ENCODE peak calls at places on chromosome 2, in seven cellular contexts. F, Q, B, S, X, U and H are unnamed samples.

GRCh38 chr2:106272202-106272807 is 78.2 kb upstream of the UXS1 start:
- DNase-seq in B (no peak), S (no peak), U (no peak), F (no peak), Q (no peak), X (no peak), H (no peak)

GRCh38 chr2:70425682-70426301 is 123.9 kb upstream of the FAM136A start:
- DNase-seq in X (no peak), U (no peak), S (peak), F (no peak), B (no peak), Q (no peak), H (no peak)

GRCh38 chr2:216404010-216404618 is 8.2 kb upstream of the SMARCAL1 start:
- DNase-seq in S (peak), Q (peak), X (peak), B (peak), U (peak), F (no peak), H (no peak)

GRCh38 chr2:383173-383572 is 95.3 kb upstream of the ALKAL2 start:
- DNase-seq in F (peak), S (no peak), X (no peak), U (no peak), B (no peak), Q (peak), H (no peak)

GRCh38 chr2:177172034-177172880 is 40.3 kb upstream of the HNRNPA3 start:
- DNase-seq in B (no peak), U (no peak), X (no peak), Q (no peak), F (no peak), S (no peak), H (no peak)

GRCh38 chr2:117942958-117943672 is 70.8 kb downstream of the CCDC93 start:
- DNase-seq in B (no peak), F (no peak), Q (no peak), U (no peak), S (no peak), X (no peak), H (no peak)

GRCh38 chr2:55842009-55842408 is 81.6 kb downstream of the EFEMP1 start:
- DNase-seq in S (no peak), X (no peak), F (no peak), Q (no peak), B (no peak), U (no peak), H (no peak)

GRCh38 chr2:23596316-23596885 is 211.4 kb downstream of the KLHL29 start:
- DNase-seq in B (no peak), Q (no peak), F (no peak), S (no peak), U (no peak), X (no peak), H (no peak)

GRCh38 chr2:21356076-21356856 is 232.5 kb downstream of the TDRD15 start:
- DNase-seq in Q (no peak), B (no peak), U (no peak), S (no peak), F (no peak), X (no peak), H (no peak)